ENCODE peak calls at places on chromosomes 7 and 10, in four cellular contexts. P is HEK293T, Y is A172, N is ureter. B is an unnamed sample.

GRCh38 chr7:18166002-18166401 is 138.4 kb upstream of the PRPS1L1 start:
- DNase-seq in Y (no peak), N (no peak), P (no peak), B (no peak)

GRCh38 chr10:33334170-33334838 is at the start of gene NRP1:
- DNase-seq in Y (peak; percentile 75), N (peak; percentile 51), P (no peak), B (peak; percentile 43)

GRCh38 chr7:50415844-50416243 is 34.3 kb downstream of the FIGNL1 start:
- DNase-seq in P (no peak), Y (no peak), N (no peak), B (no peak)

GRCh38 chr7:7911339-7911738 is 57.3 kb upstream of the GLCCI1 start:
- DNase-seq in N (no peak), Y (peak; percentile 91), P (no peak), B (no peak)

GRCh38 chr7:34191766-34192550 is 286.6 kb downstream of the BMPER start:
- DNase-seq in N (no peak), Y (no peak), P (no peak), B (no peak)

GRCh38 chr10:1195828-1196227 is 139.6 kb downstream of the WDR37 start:
- DNase-seq in Y (no peak), P (no peak), N (no peak), B (no peak)

GRCh38 chr10:84946984-84947383 is 618.6 kb downstream of the CCSER2 start:
- DNase-seq in N (no peak), Y (no peak), P (no peak), B (no peak)

GRCh38 chr10:69087600-69088470 is at the start of gene SRGN:
- DNase-seq in Y (peak; percentile 87), P (no peak), N (peak; percentile 81), B (no peak)

GRCh38 chr7:28020302-28020940 is 160.2 kb downstream of the JAZF1 start:
- DNase-seq in Y (peak; percentile 87), N (peak; percentile 73), P (peak; percentile 84), B (peak; percentile 49)

GRCh38 chr7:111728635-111728995 is 166.3 kb upstream of the IMMP2L start:
- DNase-seq in P (no peak), N (no peak), Y (no peak), B (no peak)

GRCh38 chr10:52956451-52956850 is 183.9 kb upstream of the MBL2 start:
- DNase-seq in Y (no peak), N (no peak), P (no peak), B (no peak)

GRCh38 chr10:80462986-80463741 is 9.1 kb downstream of the TSPAN14 start:
- DNase-seq in N (no peak), Y (peak; percentile 40), P (no peak), B (no peak)

GRCh38 chr10:70890917-70891431 is 2.6 kb upstream of the PCBD1 start:
- DNase-seq in N (no peak), P (no peak), Y (no peak), B (peak; percentile 72)

GRCh38 chr10:24027107-24027506 is 181.8 kb upstream of the KIAA1217 start:
- DNase-seq in N (no peak), P (no peak), Y (no peak), B (no peak)

GRCh38 chr10:126975221-126975620 is 70.0 kb downstream of the DOCK1 start:
- DNase-seq in P (no peak), N (no peak), Y (no peak), B (no peak)

GRCh38 chr10:99337911-99338310 is 8.8 kb downstream of the CNNM1 start:
- DNase-seq in P (no peak), N (no peak), Y (no peak), B (no peak)

GRCh38 chr10:29828978-29829377 is 194.2 kb upstream of the SVIL start:
- DNase-seq in Y (no peak), P (no peak), N (no peak), B (no peak)